ENCODE peak calls at places on chromosomes 1 and 21, in four cellular contexts. I is H4, D is GM03348, B is kidney tubule cell. G is an unnamed sample.

GRCh38 chr21:44800103-44800502 is 1.5 kb downstream of the UBE2G2 start:
- DNase-seq in I (no peak), D (no peak), B (peak), G (no peak)

GRCh38 chr1:215958836-215959235 is 391.7 kb downstream of the KCTD3 start:
- DNase-seq in I (no peak), D (peak), B (no peak), G (peak)

GRCh38 chr1:233828480-233828879 is 76.0 kb upstream of the SLC35F3 start:
- DNase-seq in I (no peak), D (no peak), B (no peak), G (no peak)

GRCh38 chr21:34822957-34823356 is 154.2 kb downstream of the CLIC6 start:
- DNase-seq in I (no peak), D (no peak), B (peak), G (no peak)

GRCh38 chr1:235105051-235106043 is 23.3 kb downstream of the TOMM20 start:
- DNase-seq in I (no peak), D (no peak), B (peak), G (no peak)

GRCh38 chr1:66890621-66891020 is 34.0 kb downstream of the DNAI4 start:
- DNase-seq in I (no peak), D (no peak), B (no peak), G (no peak)

GRCh38 chr1:54716299-54717047 is 812 bp downstream of the TTC4 start:
- DNase-seq in I (no peak), D (peak), B (peak), G (no peak)

GRCh38 chr21:41167348-41168342 is at the start of gene BACE2:
- DNase-seq in I (peak), D (peak), B (peak), G (peak)

GRCh38 chr21:42614811-42615342 is 38.5 kb upstream of the PDE9A start:
- DNase-seq in I (peak), D (no peak), B (peak), G (peak)

GRCh38 chr1:114154963-114155322 is 1.3 kb upstream of the SYT6 start:
- DNase-seq in I (no peak), D (peak), B (peak), G (peak)

GRCh38 chr1:53593758-53594380 is 134.7 kb downstream of the DMRTB1 start:
- DNase-seq in I (no peak), D (no peak), B (peak), G (no peak)

GRCh38 chr1:229479660-229480399 is 28.3 kb downstream of the NUP133 start:
- DNase-seq in I (no peak), D (no peak), B (peak), G (no peak)

GRCh38 chr1:209850342-209850979 is 22.7 kb downstream of the UTP25 start:
- DNase-seq in I (peak), D (peak), B (peak), G (peak)

GRCh38 chr1:26781206-26781825 is 6.4 kb upstream of the PIGV start:
- DNase-seq in I (no peak), D (no peak), B (no peak), G (no peak)

GRCh38 chr1:14255231-14255630 is 343.3 kb upstream of the KAZN start:
- DNase-seq in I (no peak), D (no peak), B (no peak), G (no peak)

G was measured in MG63.